ENCODE peak calls at places on chromosome 6, in five cellular contexts. G is transverse colon, J is A549, V is tibial nerve, S is stomach. F is an unnamed sample.

GRCh38 chr6:74892091-74892490 is 313.8 kb downstream of the COL12A1 start:
- DNase-seq in V (no peak), G (no peak), J (no peak), S (no peak), F (no peak)

GRCh38 chr6:154602296-154602695 is 91.8 kb upstream of the CNKSR3 start:
- DNase-seq in V (no peak), G (no peak), S (no peak), J (no peak), F (no peak)

GRCh38 chr6:138272543-138273305 is 54.4 kb upstream of the PBOV1 start:
- DNase-seq in J (no peak), V (no peak), G (no peak), S (no peak), F (no peak)

GRCh38 chr6:90028080-90028778 is 134.0 kb downstream of the GJA10 start:
- DNase-seq in G (no peak), S (no peak), J (no peak), V (no peak), F (no peak)

GRCh38 chr6:157575436-157576145 is 194.6 kb downstream of the ZDHHC14 start:
- DNase-seq in J (no peak), S (no peak), V (no peak), G (no peak), F (peak)

GRCh38 chr6:140050232-140050995 is 676.0 kb upstream of the CITED2 start:
- DNase-seq in J (no peak), S (no peak), G (no peak), V (no peak), F (no peak)

GRCh38 chr6:155303361-155303870 is 10.9 kb downstream of the TFB1M start:
- DNase-seq in G (no peak), S (no peak), V (no peak), J (no peak), F (no peak)

GRCh38 chr6:168791916-168792315 is 350.9 kb downstream of the SMOC2 start:
- DNase-seq in J (no peak), G (no peak), V (no peak), S (no peak), F (no peak)

GRCh38 chr6:149915970-149916865 is 6.7 kb downstream of the RAET1G start:
- DNase-seq in S (no peak), V (no peak), J (no peak), G (no peak), F (no peak)

GRCh38 chr6:134636221-134636830 is 313.6 kb downstream of the ALDH8A1 start:
- DNase-seq in S (no peak), G (peak), V (no peak), J (no peak), F (no peak)

GRCh38 chr6:136113736-136114173 is 136.4 kb downstream of the MTFR2 start:
- DNase-seq in V (peak), S (no peak), G (peak), J (peak), F (no peak)

GRCh38 chr6:30612687-30613248 is 4.3 kb downstream of the PPP1R10 start:
- DNase-seq in S (no peak), V (no peak), G (no peak), J (no peak), F (no peak)

GRCh38 chr6:148231572-148231971 is 111.1 kb upstream of the SASH1 start:
- DNase-seq in V (no peak), S (no peak), G (no peak), J (peak), F (no peak)

GRCh38 chr6:138538390-138539031 is 39.2 kb upstream of the NHSL1 start:
- DNase-seq in S (no peak), V (no peak), G (no peak), J (no peak), F (no peak)

GRCh38 chr6:12233693-12234551 is 56.2 kb upstream of the EDN1 start:
- DNase-seq in J (peak), G (peak), V (peak), S (peak), F (no peak)

GRCh38 chr6:168557512-168557911 is 116.5 kb downstream of the SMOC2 start:
- DNase-seq in J (no peak), S (no peak), G (no peak), V (no peak), F (no peak)

GRCh38 chr6:35973670-35974222 is 50.7 kb downstream of the SLC26A8 start:
- DNase-seq in J (no peak), S (peak), V (no peak), G (peak), F (no peak)

GRCh38 chr6:117391874-117392583 is 33.7 kb downstream of the ROS1 start:
- DNase-seq in V (no peak), G (no peak), J (no peak), S (no peak), F (no peak)

GRCh38 chr6:100464910-100465700 is at the start of gene SIM1:
- DNase-seq in J (no peak), G (peak), S (no peak), V (no peak), F (peak)

GRCh38 chr6:105151644-105152043 is 28.2 kb downstream of the POPDC3 start:
- DNase-seq in G (no peak), S (no peak), J (no peak), V (no peak), F (no peak)

GRCh38 chr6:5302220-5302946 is 41.1 kb downstream of the FARS2 start:
- DNase-seq in S (no peak), G (no peak), J (no peak), V (no peak), F (peak)

GRCh38 chr6:88183503-88183902 is 17.4 kb upstream of the CNR1 start:
- DNase-seq in V (no peak), G (no peak), S (no peak), J (no peak), F (no peak)

GRCh38 chr6:170129691-170130171 is 161.1 kb downstream of the DLL1 start:
- DNase-seq in V (no peak), G (peak), J (no peak), S (peak), F (no peak)

GRCh38 chr6:73032586-73032985 is 192.7 kb downstream of the KHDC1L start:
- DNase-seq in G (no peak), J (peak), V (no peak), S (no peak), F (no peak)

GRCh38 chr6:54525731-54526130 is 217.5 kb downstream of the TINAG start:
- DNase-seq in G (no peak), J (no peak), S (no peak), V (no peak), F (no peak)

GRCh38 chr6:47157653-47158219 is 115.6 kb upstream of the ADGRF1 start:
- DNase-seq in G (no peak), V (no peak), J (no peak), S (no peak), F (no peak)

DNA sequence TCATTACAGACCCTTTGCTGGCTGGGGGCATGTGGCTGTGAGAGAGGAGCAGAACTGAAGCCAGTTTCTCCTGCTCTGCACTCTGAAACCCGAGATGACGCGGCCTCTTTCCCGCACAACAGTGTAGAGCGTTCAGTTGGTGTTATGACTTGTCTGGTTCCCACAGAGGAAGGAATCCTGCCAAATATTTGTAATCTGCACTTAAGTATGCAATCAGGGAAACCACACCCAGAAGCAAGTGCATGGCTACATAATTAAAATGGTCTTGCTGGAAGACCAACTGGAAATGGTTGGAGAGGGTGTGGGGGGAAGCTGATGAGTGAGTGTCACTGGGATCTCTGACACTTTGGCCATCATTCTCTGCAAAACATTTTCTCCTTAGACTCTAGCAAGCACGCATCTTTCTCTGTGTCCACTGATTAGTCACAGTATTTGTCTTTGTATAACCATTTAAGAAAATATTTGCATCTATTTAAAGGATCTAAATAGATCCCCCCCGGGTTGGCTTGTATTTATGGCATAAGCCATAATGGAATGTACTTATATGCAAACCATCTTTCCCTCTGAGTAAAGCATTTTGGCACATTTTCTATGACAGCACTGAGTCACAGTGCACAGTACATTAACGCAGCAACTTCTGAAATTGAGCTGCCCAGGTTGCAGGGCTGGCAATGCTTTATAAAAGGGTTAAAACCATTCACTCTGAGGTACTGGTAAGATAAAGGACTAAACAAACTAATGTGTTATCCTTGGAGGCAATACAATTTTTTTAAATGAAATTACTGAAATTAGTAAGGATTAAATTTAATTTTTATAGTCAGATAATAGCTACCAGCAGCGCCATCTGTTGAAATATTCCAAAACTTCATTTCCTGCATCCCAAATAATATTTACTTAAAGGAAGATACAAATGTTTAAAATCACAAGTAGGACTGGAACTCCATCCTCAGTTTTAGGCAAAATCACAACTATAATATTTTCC is 76.7 kb downstream of the FOXC1 start:
- DNase-seq in S (peak), G (no peak), J (no peak), V (no peak), F (no peak)
- TF ChIP-seq CTCF in S (no peak), G (no peak), J (peak), V (no peak), F (peak)

GRCh38 chr6:33201935-33202334 is 1.3 kb downstream of the SLC39A7 start:
- DNase-seq in S (no peak), V (no peak), J (no peak), G (no peak), F (no peak)

GRCh38 chr6:33198853-33199436 is 1.5 kb downstream of the RXRB start:
- DNase-seq in V (no peak), J (no peak), S (no peak), G (no peak), F (no peak)

GRCh38 chr6:33199687-33200233 is 705 bp downstream of the RXRB start:
- DNase-seq in S (peak), G (peak), V (no peak), J (peak), F (no peak)

GRCh38 chr6:33201147-33201545 is 479 bp downstream of the SLC39A7 start:
- DNase-seq in J (no peak), S (no peak), G (no peak), V (no peak), F (no peak)

DNA sequence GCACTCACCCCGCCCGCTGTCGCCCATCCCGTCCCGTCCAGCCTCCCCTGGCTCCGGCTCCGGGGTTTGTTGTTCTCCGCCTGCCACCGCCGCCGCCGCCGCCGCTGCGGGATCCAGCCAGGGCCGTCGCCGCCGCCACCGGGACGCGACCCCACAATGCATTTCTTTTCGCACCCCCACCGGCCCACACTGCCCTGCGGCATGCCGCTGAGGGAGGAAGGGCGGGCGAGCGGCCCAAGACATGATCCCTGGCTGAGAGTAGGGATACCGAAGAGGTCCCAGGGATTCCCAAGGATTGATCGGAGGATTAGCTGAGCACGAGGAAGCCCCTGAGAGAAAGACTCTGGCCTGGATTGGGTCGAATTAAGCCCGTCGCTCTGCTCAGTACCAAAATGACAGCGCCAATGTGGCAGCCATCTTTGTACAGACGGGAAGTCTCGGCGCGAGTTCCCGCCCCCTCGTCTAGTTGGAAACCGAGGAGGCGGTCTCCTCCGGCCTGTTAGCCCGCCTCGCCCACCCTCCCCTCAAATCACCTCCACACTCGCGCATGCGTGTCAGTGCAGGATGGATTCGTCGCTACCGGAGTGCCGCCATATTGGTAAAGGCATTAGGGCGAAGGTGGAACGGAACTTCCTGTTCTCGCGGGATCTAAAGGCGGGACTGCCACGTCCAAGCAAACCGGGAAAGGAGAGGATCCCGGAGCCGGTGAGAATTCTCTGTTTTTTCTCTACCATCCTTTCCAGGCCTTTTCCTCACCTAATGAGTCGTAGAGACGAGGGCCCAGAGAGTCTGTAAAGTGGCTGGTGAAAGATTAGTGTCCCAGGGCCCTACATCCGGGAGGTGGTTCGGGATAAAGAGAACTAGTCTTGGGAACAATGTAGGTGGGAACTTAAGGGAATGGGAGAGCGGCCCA is at the start of the genes RXRB and SLC39A7:
- DNase-seq in S (peak), V (peak), J (peak), G (peak), F (peak)
- TF ChIP-seq EP300 in S (no peak), V (peak), J (no peak), G (no peak), F (no peak)

GRCh38 chr6:79431469-79431868 is 105.8 kb downstream of the LCA5 start:
- DNase-seq in G (no peak), V (no peak), J (peak), S (no peak), F (no peak)
- TF ChIP-seq CTCF in G (peak), V (no peak), J (no peak), S (no peak), F (no peak)

DNA sequence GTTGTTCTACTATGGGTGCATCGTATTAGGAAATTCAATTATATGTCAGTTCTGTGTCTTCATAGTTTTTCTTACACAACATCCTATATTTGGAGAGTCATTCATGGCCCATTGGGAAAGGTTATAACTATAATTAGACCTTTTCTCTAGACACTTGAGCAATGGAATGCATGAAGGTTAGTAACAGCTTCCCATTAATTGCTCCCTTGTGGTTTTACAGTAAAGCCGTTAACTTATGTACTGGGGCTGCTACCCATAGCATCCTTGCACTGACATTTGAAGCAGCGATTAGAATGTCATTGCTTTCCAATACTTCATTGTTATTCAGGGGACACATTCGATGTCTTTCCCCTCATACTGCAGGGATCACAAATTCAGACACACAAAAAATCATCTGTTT is 634.2 kb upstream of the MAP3K7 start:
- DNase-seq in V (no peak), G (no peak), S (no peak), J (no peak), F (no peak)
- TF ChIP-seq EP300 in V (no peak), G (no peak), S (no peak), J (no peak), F (no peak)

DNA sequence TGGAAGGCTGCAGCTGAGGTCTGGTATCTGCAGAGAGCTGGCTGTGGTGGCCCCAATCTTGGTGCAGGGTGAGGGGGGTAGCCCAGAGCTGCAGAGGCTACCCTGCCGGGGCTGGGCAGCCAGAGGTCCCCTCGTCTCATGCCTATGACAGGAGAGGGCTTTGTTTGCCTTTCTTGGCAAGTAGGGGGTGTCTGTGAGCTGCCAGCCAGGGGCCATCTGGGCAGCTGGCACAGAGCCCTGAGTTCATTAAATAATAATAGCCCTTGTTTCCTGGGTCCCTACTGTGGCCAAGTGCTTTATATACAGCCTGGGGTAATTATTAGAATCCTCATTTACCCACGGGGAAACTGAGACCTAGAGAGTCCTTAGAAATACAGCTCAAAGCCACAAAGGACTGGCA is 66.6 kb downstream of the EZR start:
- DNase-seq in G (no peak), S (peak), V (no peak), J (no peak), F (no peak)
- TF ChIP-seq CTCF in G (no peak), S (no peak), V (peak), J (no peak), F (no peak)

GRCh38 chr6:39092124-39092523 is 22.9 kb downstream of the SAYSD1 start:
- DNase-seq in V (no peak), S (no peak), J (no peak), G (no peak), F (peak)
- TF ChIP-seq EP300 in V (no peak), S (no peak), J (no peak), G (no peak), F (no peak)

GRCh38 chr6:19824058-19824807 is 12.9 kb upstream of the ID4 start:
- DNase-seq in V (no peak), J (no peak), G (no peak), S (no peak), F (no peak)

GRCh38 chr6:19827903-19828302 is 9.3 kb upstream of the ID4 start:
- DNase-seq in V (no peak), S (no peak), J (no peak), G (no peak), F (no peak)

GRCh38 chr6:19831358-19831757 is 5.8 kb upstream of the ID4 start:
- DNase-seq in G (no peak), V (no peak), J (no peak), S (no peak), F (no peak)

GRCh38 chr6:19830171-19830570 is 7.0 kb upstream of the ID4 start:
- DNase-seq in G (no peak), S (no peak), V (no peak), J (no peak), F (no peak)

GRCh38 chr6:19827247-19827646 is 9.9 kb upstream of the ID4 start:
- DNase-seq in J (no peak), G (no peak), S (no peak), V (no peak), F (no peak)
- TF ChIP-seq CTCF in J (no peak), G (no peak), S (no peak), V (no peak), F (no peak)